ENCODE peak calls at places on chromosome 5, in seven cellular contexts. W, E, Y, C, A, H and S are unnamed samples.

GRCh38 chr5:1130218-1130946 is 18.5 kb upstream of the SLC12A7 start:
- DNase-seq in W (no peak), E (no peak), Y (no peak), C (no peak), A (no peak), H (no peak), S (peak)

GRCh38 chr5:31593676-31594075 is 45.3 kb upstream of the PDZD2 start:
- DNase-seq in W (no peak), E (no peak), Y (no peak), C (no peak), A (no peak), H (no peak), S (no peak)

GRCh38 chr5:149760700-149761187 is 30.6 kb downstream of the PPARGC1B start:
- DNase-seq in W (no peak), E (no peak), Y (no peak), C (no peak), A (no peak), H (no peak), S (peak)

GRCh38 chr5:144567416-144567770 is 396.7 kb downstream of the KCTD16 start:
- DNase-seq in W (no peak), E (no peak), Y (no peak), C (no peak), A (no peak), H (no peak), S (no peak)

GRCh38 chr5:8958602-8959001 is 587.3 kb downstream of the SEMA5A start:
- DNase-seq in W (no peak), E (no peak), Y (no peak), C (no peak), A (no peak), H (no peak), S (no peak)

GRCh38 chr5:16889972-16890519 is 46.0 kb downstream of the MYO10 start:
- DNase-seq in W (no peak), E (no peak), Y (no peak), C (no peak), A (no peak), H (no peak), S (no peak)

GRCh38 chr5:75603421-75603820 is 7.8 kb upstream of the ANKDD1B start:
- DNase-seq in W (no peak), E (no peak), Y (no peak), C (no peak), A (no peak), H (no peak), S (no peak)

GRCh38 chr5:75622564-75622963 is 11.3 kb downstream of the ANKDD1B start:
- DNase-seq in W (peak), E (no peak), Y (no peak), C (no peak), A (no peak), H (no peak), S (no peak)

GRCh38 chr5:114362197-114362976 is 517 bp downstream of the KCNN2 start:
- DNase-seq in W (no peak), E (no peak), Y (peak), C (peak), A (no peak), H (no peak), S (no peak)

GRCh38 chr5:113048931-113049330 is 72.3 kb downstream of the DCP2 start:
- DNase-seq in W (no peak), E (no peak), Y (no peak), C (no peak), A (no peak), H (no peak), S (no peak)

GRCh38 chr5:113050606-113051391 is 74.2 kb downstream of the DCP2 start:
- DNase-seq in W (no peak), E (peak), Y (no peak), C (no peak), A (no peak), H (no peak), S (no peak)

GRCh38 chr5:113047733-113048652 is 71.4 kb downstream of the DCP2 start:
- DNase-seq in W (no peak), E (no peak), Y (no peak), C (no peak), A (peak), H (no peak), S (no peak)

GRCh38 chr5:113044776-113045175 is 68.2 kb downstream of the DCP2 start:
- DNase-seq in W (no peak), E (no peak), Y (no peak), C (no peak), A (no peak), H (no peak), S (no peak)

DNA sequence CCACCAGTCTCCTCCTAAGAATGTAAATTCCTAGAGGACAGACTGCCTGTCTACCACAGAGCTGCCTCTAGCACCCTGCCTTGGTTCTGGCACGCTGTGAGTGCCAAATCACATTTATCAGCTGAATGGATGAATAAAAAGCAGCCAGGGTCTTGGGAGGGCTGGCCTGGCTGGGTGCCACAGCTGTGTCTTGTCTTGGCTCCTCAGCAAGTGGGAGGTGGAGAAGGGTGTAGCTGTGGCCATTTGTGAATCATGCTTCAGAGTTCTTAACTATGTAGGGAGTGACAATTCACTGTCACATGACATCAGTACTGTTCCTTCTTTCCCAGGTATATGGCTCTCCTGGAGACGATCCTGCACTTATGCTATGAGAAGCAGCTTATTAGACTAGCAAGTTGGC is 70.6 kb downstream of the DCP2 start:
- DNase-seq in W (peak), E (peak), Y (no peak), C (no peak), A (no peak), H (no peak), S (no peak)
- TF ChIP-seq JUND in W (no peak), E (peak), Y (no peak), C (no peak), A (no peak), H (no peak), S (no peak)

DNA sequence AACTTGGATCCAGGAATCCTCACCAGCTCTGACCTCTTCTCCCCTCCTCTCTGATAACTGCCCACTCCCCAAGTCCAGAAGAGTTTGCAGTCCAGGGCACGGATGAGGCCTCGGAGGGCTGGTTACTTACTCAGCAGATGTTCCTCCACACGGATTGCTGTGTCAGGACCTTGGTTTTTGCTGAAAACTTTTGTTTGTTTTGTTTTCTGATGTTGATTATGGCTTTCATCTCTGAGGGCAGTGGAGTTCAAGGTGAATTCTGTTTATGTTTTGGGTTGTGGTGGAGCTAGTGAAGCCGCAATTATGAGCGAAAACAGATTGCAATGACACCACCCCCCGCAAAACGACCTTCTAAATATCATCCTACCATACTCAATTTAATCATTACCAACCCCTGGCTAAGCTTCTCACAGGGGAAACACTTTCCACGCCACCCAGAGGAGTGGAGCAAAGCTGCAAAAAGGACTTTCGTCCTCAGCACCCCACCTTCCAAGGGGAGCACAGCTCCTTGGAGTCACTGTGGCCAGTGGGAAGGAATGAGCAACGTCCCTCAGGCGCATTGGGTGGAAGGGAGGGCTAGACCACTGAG is 92.7 kb upstream of the SAP30L start:
- DNase-seq in W (no peak), E (no peak), Y (no peak), C (no peak), A (no peak), H (peak), S (no peak)
- TF ChIP-seq JUND in W (no peak), E (no peak), Y (no peak), C (no peak), A (no peak), H (no peak), S (no peak)

GRCh38 chr5:97735209-97735608 is 552.2 kb upstream of the RIOK2 start:
- DNase-seq in W (no peak), E (no peak), Y (no peak), C (no peak), A (no peak), H (no peak), S (no peak)
- TF ChIP-seq JUND in W (no peak), E (no peak), Y (no peak), C (peak), A (no peak), H (no peak), S (no peak)

GRCh38 chr5:171577940-171578856 is 158.8 kb downstream of the FGF18 start:
- DNase-seq in W (no peak), E (no peak), Y (no peak), C (no peak), A (no peak), H (no peak), S (no peak)
- TF ChIP-seq JUND in W (no peak), E (no peak), Y (no peak), C (no peak), A (no peak), H (no peak), S (no peak)

GRCh38 chr5:14223372-14223771 is 80.2 kb downstream of the TRIO start:
- DNase-seq in W (no peak), E (no peak), Y (no peak), C (no peak), A (no peak), H (no peak), S (no peak)
- TF ChIP-seq JUND in W (no peak), E (no peak), Y (no peak), C (no peak), A (no peak), H (no peak), S (no peak)

GRCh38 chr5:109805472-109805871 is 115.7 kb downstream of the MAN2A1 start:
- DNase-seq in W (no peak), E (no peak), Y (no peak), C (no peak), A (no peak), H (no peak), S (no peak)

GRCh38 chr5:109803854-109804253 is 114.1 kb downstream of the MAN2A1 start:
- DNase-seq in W (no peak), E (no peak), Y (no peak), C (no peak), A (no peak), H (peak), S (no peak)

GRCh38 chr5:109805882-109806281 is 116.2 kb downstream of the MAN2A1 start:
- DNase-seq in W (no peak), E (no peak), Y (no peak), C (no peak), A (no peak), H (no peak), S (no peak)
- TF ChIP-seq JUND in W (no peak), E (no peak), Y (no peak), C (no peak), A (no peak), H (no peak), S (no peak)

GRCh38 chr5:81717221-81717620 is 33.7 kb downstream of the SSBP2 start:
- DNase-seq in W (no peak), E (no peak), Y (no peak), C (no peak), A (no peak), H (no peak), S (no peak)
- TF ChIP-seq JUND in W (no peak), E (no peak), Y (no peak), C (no peak), A (no peak), H (no peak), S (no peak)

GRCh38 chr5:125660231-125660895 is 762.8 kb upstream of the GRAMD2B start:
- DNase-seq in W (no peak), E (no peak), Y (no peak), C (no peak), A (no peak), H (no peak), S (no peak)
- TF ChIP-seq JUND in W (no peak), E (no peak), Y (no peak), C (no peak), A (no peak), H (no peak), S (no peak)

DNA sequence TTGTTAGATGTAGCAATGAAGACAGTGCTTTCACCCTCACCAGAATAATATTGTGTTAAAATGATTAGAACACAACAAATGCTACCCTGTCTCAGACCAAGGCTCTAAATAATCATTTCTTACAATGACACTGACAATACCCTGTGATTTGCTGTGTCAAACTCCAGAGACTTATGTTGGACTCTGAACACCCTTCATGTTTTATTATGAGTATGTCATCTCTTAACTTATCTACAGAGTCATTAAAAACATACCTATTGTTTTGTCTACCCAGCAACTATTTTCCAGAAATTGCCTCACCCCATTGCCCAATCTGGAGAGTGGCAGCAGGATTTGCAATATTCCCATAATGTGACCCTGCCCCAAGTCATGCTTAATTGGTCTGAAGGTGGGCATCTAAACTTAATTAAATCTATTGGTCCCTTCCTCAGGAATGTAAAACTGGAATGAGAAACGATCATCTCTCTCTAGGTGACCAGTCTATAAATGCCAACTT is 23.0 kb upstream of the KIF2A start:
- DNase-seq in W (no peak), E (no peak), Y (no peak), C (no peak), A (no peak), H (no peak), S (no peak)
- TF ChIP-seq JUND in W (no peak), E (no peak), Y (no peak), C (no peak), A (no peak), H (no peak), S (no peak)

GRCh38 chr5:174523311-174524159 is 200.8 kb upstream of the MSX2 start:
- DNase-seq in W (no peak), E (no peak), Y (no peak), C (no peak), A (no peak), H (no peak), S (no peak)
- TF ChIP-seq JUND in W (no peak), E (no peak), Y (no peak), C (no peak), A (no peak), H (no peak), S (no peak)